ENCODE peak calls at places on chromosomes 4 and X, in five cellular contexts. One of them, this sample, is unnamed.

GRCh38 chr4:126604273-126604867 is 1028.4 kb upstream of the INTU start:
- DNase-seq in neuronal stem cell: peak; percentile 17
- DNase-seq in H1: no peak
- DNase-seq in mesenchymal stem cell: peak; percentile 56
- DNase-seq in trophoblast cell: peak; percentile 21
- DNase-seq in this sample: no peak

GRCh38 chr4:142407569-142407968 is 438.5 kb downstream of the INPP4B start:
- DNase-seq in H1: no peak
- DNase-seq in mesenchymal stem cell: no peak
- DNase-seq in trophoblast cell: no peak
- DNase-seq in neuronal stem cell: no peak
- DNase-seq in this sample: no peak

GRCh38 chrX:41389311-41389888 is 55.4 kb downstream of the DDX3X start:
- DNase-seq in mesenchymal stem cell: no peak
- DNase-seq in H1: no peak
- DNase-seq in neuronal stem cell: no peak
- DNase-seq in trophoblast cell: no peak
- DNase-seq in this sample: no peak

GRCh38 chrX:122363112-122363511 is 821.0 kb upstream of the GRIA3 start:
- DNase-seq in trophoblast cell: no peak
- DNase-seq in H1: no peak
- DNase-seq in neuronal stem cell: no peak
- DNase-seq in mesenchymal stem cell: no peak
- DNase-seq in this sample: peak; percentile 39

GRCh38 chr4:5708171-5708828 is at the start of gene EVC2:
- DNase-seq in mesenchymal stem cell: peak; percentile 56
- DNase-seq in trophoblast cell: peak; percentile 30
- DNase-seq in H1: no peak
- DNase-seq in neuronal stem cell: peak; percentile 44
- DNase-seq in this sample: peak; percentile 65

GRCh38 chrX:82757614-82758013 is 750.5 kb upstream of the POU3F4 start:
- DNase-seq in H1: no peak
- DNase-seq in trophoblast cell: no peak
- DNase-seq in neuronal stem cell: no peak
- DNase-seq in mesenchymal stem cell: no peak
- DNase-seq in this sample: no peak

GRCh38 chr4:164383187-164384181 is 370.4 kb upstream of the SMIM31 start:
- DNase-seq in trophoblast cell: no peak
- DNase-seq in H1: peak; percentile 49
- DNase-seq in neuronal stem cell: peak; percentile 70
- DNase-seq in mesenchymal stem cell: peak; percentile 3
- DNase-seq in this sample: peak; percentile 65

GRCh38 chr4:182556576-182556975 is 313.4 kb downstream of the TENM3 start:
- DNase-seq in H1: no peak
- DNase-seq in neuronal stem cell: no peak
- DNase-seq in trophoblast cell: no peak
- DNase-seq in mesenchymal stem cell: peak; percentile 26
- DNase-seq in this sample: no peak

GRCh38 chr4:159071178-159071968 is 31.5 kb upstream of the RAPGEF2 start:
- DNase-seq in H1: peak; percentile 41
- DNase-seq in neuronal stem cell: no peak
- DNase-seq in trophoblast cell: peak; percentile 71
- DNase-seq in mesenchymal stem cell: peak; percentile 16
- DNase-seq in this sample: peak; percentile 38

GRCh38 chr4:123659759-123660158 is 263.2 kb downstream of the SPRY1 start:
- DNase-seq in trophoblast cell: no peak
- DNase-seq in mesenchymal stem cell: no peak
- DNase-seq in neuronal stem cell: no peak
- DNase-seq in H1: no peak
- DNase-seq in this sample: no peak

GRCh38 chr4:16196482-16197393 is 29.5 kb downstream of the TAPT1 start:
- DNase-seq in mesenchymal stem cell: peak; percentile 84
- DNase-seq in neuronal stem cell: peak; percentile 39
- DNase-seq in H1: no peak
- DNase-seq in trophoblast cell: peak; percentile 20
- DNase-seq in this sample: no peak

GRCh38 chrX:44945736-44946135 is 72.7 kb downstream of the KDM6A start:
- DNase-seq in neuronal stem cell: no peak
- DNase-seq in trophoblast cell: peak; percentile 4
- DNase-seq in H1: no peak
- DNase-seq in mesenchymal stem cell: no peak
- DNase-seq in this sample: no peak

GRCh38 chr4:47270226-47270888 is 193.1 kb downstream of the COMMD8 start:
- DNase-seq in mesenchymal stem cell: peak; percentile 7
- DNase-seq in H1: no peak
- DNase-seq in trophoblast cell: no peak
- DNase-seq in neuronal stem cell: no peak
- DNase-seq in this sample: no peak

GRCh38 chr4:99875073-99875472 is 19.2 kb downstream of the LAMTOR3 start:
- DNase-seq in H1: no peak
- DNase-seq in trophoblast cell: no peak
- DNase-seq in neuronal stem cell: no peak
- DNase-seq in mesenchymal stem cell: no peak
- DNase-seq in this sample: no peak

GRCh38 chr4:45475490-45475889 is 648.4 kb downstream of the GABRG1 start:
- DNase-seq in mesenchymal stem cell: no peak
- DNase-seq in neuronal stem cell: no peak
- DNase-seq in H1: no peak
- DNase-seq in trophoblast cell: no peak
- DNase-seq in this sample: no peak

GRCh38 chrX:19805054-19805690 is 82.2 kb downstream of the SH3KBP1 start:
- DNase-seq in mesenchymal stem cell: no peak
- DNase-seq in H1: no peak
- DNase-seq in neuronal stem cell: no peak
- DNase-seq in trophoblast cell: no peak
- DNase-seq in this sample: no peak

GRCh38 chr4:112509243-112510190 is 6.5 kb downstream of the NEUROG2 start:
- DNase-seq in mesenchymal stem cell: no peak
- DNase-seq in neuronal stem cell: peak; percentile 45
- DNase-seq in H1: no peak
- DNase-seq in trophoblast cell: no peak
- DNase-seq in this sample: peak; percentile 49

GRCh38 chrX:106742831-106743230 is 16.3 kb downstream of the RNF128 start:
- DNase-seq in trophoblast cell: no peak
- DNase-seq in neuronal stem cell: no peak
- DNase-seq in mesenchymal stem cell: peak; percentile 6
- DNase-seq in H1: no peak
- DNase-seq in this sample: no peak

GRCh38 chrX:129637217-129638109 is 17.3 kb downstream of the APLN start:
- DNase-seq in neuronal stem cell: peak; percentile 64
- DNase-seq in H1: peak; percentile 43
- DNase-seq in mesenchymal stem cell: peak; percentile 57
- DNase-seq in trophoblast cell: peak; percentile 68
- DNase-seq in this sample: peak; percentile 69

GRCh38 chr4:77501851-77502250 is 103.8 kb upstream of the CXCL13 start:
- DNase-seq in H1: no peak
- DNase-seq in neuronal stem cell: no peak
- DNase-seq in mesenchymal stem cell: no peak
- DNase-seq in trophoblast cell: no peak
- DNase-seq in this sample: no peak

GRCh38 chr4:105603158-105603557 is 50.7 kb downstream of the ARHGEF38 start:
- DNase-seq in neuronal stem cell: no peak
- DNase-seq in H1: no peak
- DNase-seq in mesenchymal stem cell: no peak
- DNase-seq in trophoblast cell: no peak
- DNase-seq in this sample: no peak

GRCh38 chrX:74246524-74246923 is 57.5 kb upstream of the ZCCHC13 start:
- DNase-seq in H1: no peak
- DNase-seq in mesenchymal stem cell: peak; percentile 26
- DNase-seq in neuronal stem cell: no peak
- DNase-seq in trophoblast cell: no peak
- DNase-seq in this sample: no peak

DNA sequence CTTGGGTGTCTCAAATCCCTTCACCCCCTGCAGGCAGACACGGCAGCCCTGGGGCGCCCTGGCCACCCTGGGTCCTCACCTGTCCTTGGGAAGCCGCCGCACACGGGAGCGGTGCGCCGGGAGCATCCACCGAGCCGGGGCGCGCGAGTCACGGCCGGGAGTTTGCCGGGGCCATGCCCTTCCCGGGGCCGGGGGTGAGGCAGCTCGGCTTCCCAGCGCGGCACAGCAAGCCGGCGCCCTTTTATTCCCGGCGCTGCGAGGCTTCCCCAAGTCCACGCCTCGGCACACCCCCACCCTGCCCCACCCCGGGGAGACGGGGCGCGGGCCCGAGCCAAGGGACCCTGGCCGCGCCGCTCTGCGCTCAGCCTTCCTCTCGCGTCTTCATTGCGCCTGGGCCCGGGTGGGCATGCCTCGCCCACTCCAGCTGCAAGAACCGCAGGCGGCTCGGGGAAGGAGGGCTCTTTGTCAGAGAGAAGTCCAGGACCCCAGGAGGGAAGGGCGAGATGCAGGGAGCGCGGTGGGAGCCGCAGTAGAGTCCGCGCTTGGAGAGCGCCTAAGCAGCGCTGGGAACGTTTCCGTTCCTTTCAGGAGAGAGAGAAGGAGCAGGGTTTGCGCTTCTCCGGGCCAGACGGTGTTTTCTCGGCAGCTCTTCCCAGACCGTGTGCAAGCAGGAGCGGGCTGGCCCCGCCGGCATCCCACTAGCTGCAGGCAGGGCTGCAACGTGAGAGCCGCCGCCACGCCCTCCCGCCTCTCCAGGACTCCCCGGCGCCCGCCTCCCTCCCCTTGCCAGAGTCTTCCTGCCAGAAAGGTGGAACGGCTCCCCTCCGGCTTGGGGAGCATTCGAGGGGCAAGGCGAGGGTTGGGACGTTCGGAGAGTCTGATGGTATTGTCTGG is at the start of gene MXRA5:
- DNase-seq in trophoblast cell: peak; percentile 18
- DNase-seq in neuronal stem cell: peak; percentile 21
- DNase-seq in mesenchymal stem cell: peak; percentile 60
- DNase-seq in H1: no peak
- DNase-seq in this sample: peak; percentile 76
- H2BK12ac ChIP-seq in trophoblast cell: peak within 1 kb of the TSS; percentile 80
- H2BK12ac ChIP-seq in neuronal stem cell: no peak within 1 kb of the TSS
- H2BK12ac ChIP-seq in mesenchymal stem cell: peak within 1 kb of the TSS; percentile 33
- H2BK12ac ChIP-seq in H1: no peak within 1 kb of the TSS
- H2BK12ac ChIP-seq in this sample: no peak within 1 kb of the TSS

DNA sequence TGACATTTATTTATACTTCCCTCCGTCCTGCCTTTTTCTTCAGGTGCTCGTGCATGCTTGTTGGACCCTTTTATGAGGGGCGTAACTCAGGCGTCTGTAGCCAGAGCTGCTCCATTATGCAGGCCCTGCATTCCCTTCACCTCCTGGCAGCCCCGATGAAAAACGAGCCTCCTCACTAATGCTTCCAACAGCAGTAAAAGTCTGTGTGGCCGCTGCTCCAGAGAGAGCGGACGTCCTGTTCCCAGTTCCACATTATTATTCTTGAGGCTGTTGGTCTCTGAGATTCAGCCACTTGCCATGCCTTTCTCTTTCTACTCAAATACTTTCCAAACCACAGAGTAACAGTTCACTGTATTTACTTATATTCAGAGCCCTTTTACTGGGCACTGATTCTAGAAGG is 101.2 kb downstream of the GATB start:
- DNase-seq in neuronal stem cell: no peak
- DNase-seq in mesenchymal stem cell: peak; percentile 23
- DNase-seq in trophoblast cell: no peak
- DNase-seq in H1: no peak
- DNase-seq in this sample: no peak
- H2BK12ac ChIP-seq in neuronal stem cell: no peak overlapping the region
- H2BK12ac ChIP-seq in mesenchymal stem cell: peak overlapping the region; percentile 33
- H2BK12ac ChIP-seq in trophoblast cell: no peak overlapping the region
- H2BK12ac ChIP-seq in H1: no peak overlapping the region
- H2BK12ac ChIP-seq in this sample: no peak overlapping the region

DNA sequence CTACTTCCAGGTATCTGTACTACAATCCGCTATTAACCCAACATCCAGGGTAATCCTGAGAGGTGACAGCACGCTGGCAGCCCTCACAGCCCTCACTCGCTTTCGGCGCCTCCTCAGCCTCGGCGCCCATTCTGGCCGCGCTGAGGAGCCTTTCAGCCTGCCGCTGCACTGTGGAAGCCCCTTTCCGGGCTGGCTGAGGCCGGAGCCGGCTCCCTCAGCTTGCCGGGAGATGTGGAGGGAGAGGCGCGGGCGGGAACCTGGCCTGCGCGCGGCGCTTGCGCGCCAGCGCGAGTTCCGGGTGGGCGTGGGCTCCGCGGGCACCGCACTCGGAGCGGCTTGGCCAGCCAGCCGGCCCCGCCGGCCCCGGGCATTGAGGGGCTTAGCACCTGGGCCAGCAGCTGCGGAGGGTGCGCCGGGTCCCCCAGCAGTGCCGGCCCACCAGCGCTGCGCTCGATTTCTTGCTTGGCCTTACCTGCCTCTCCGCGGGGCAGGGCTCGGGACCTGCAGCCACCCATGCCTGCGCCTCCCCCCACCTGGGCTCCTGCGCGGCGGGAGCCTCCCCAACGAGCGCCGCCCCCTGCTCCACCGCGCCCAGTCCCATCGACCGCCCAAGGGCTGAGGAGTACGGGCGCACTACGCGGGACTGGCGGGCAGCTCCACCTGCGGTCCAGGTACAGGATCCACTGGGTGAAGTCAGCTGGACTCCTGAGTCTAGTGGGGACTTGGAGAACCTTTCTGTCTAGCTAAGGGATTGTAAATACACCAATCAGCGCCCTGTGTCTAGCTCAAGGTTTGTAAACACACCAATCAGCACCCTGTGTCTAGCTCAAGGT is 87.3 kb downstream of the PRSS12 start:
- DNase-seq in neuronal stem cell: no peak
- DNase-seq in mesenchymal stem cell: no peak
- DNase-seq in H1: no peak
- DNase-seq in trophoblast cell: peak; percentile 30
- DNase-seq in this sample: peak; percentile 40
- H2BK12ac ChIP-seq in neuronal stem cell: no peak overlapping the region
- H2BK12ac ChIP-seq in mesenchymal stem cell: no peak overlapping the region
- H2BK12ac ChIP-seq in H1: no peak overlapping the region
- H2BK12ac ChIP-seq in trophoblast cell: no peak overlapping the region
- H2BK12ac ChIP-seq in this sample: no peak overlapping the region

DNA sequence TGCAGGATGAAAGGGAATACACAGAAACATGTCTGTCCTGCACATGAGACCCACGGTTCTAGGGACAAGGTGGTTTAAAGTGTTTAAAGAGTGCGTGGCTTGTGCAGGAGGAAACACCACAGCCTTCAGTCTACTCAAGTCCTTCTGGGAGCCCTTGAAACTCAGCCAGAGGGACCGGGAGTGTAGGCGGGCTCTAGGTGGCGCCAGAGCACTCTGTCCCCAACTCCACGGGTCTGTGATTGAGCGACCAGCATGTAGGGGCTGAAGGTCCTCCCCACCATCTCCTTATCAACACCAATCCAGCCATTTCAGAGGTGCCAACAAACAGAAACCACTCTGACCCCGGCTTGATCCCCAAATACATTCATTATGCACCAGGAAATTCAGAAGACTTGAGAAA is 82.0 kb upstream of the CLDN34 start:
- DNase-seq in H1: no peak
- DNase-seq in neuronal stem cell: no peak
- DNase-seq in trophoblast cell: peak; percentile 54
- DNase-seq in mesenchymal stem cell: peak; percentile 64
- DNase-seq in this sample: peak; percentile 69
- H2BK12ac ChIP-seq in H1: no peak overlapping the region
- H2BK12ac ChIP-seq in neuronal stem cell: no peak overlapping the region
- H2BK12ac ChIP-seq in trophoblast cell: no peak overlapping the region
- H2BK12ac ChIP-seq in mesenchymal stem cell: no peak overlapping the region
- H2BK12ac ChIP-seq in this sample: no peak overlapping the region

DNA sequence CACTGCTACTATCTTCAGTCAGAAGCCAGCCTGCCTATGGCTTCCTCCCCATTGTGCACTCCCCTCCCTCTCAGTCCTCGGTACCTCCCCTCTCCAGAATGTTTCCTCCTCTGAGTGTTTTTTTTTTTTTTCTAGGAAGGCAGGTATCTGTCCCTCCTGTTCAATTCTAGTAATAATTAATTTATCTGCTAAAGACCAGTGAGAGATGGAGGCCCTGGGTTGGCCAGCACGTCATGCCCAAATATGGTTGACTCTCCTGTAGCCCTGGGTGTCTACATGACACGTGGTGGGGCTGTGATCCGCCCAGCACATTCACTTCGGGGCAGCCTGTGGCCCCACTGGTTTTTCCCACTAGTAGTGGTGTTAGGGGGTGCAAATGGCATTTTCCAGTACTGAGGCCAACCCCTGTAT is 1.8 kb downstream of the FLNA start:
- DNase-seq in mesenchymal stem cell: peak; percentile 60
- DNase-seq in neuronal stem cell: no peak
- DNase-seq in H1: no peak
- DNase-seq in trophoblast cell: no peak
- DNase-seq in this sample: no peak
- H2BK12ac ChIP-seq in mesenchymal stem cell: no peak overlapping the region
- H2BK12ac ChIP-seq in neuronal stem cell: no peak overlapping the region
- H2BK12ac ChIP-seq in H1: no peak overlapping the region
- H2BK12ac ChIP-seq in trophoblast cell: no peak overlapping the region
- H2BK12ac ChIP-seq in this sample: no peak overlapping the region

This sample was measured in H9.